ENCODE peak calls at places on chromosomes 6 and 20, in ten cellular contexts. N is substantia nigra; C is activated naive CD4-positive, alpha-beta T cell treated with anti-CD3 and anti-CD28 coated beads for 36 hours; Z is mesendoderm; W is HT1080; K is HCEC 1CT; L is stimulated activated CD8-positive, alpha-beta memory T cell treated with anti-CD3 and anti-CD28 coated beads, Interleukin-12 subunit alpha, Interleukin-12 subunit beta, amount 100 ng/mL, for 4 hours; H is kidney glomerular epithelial cell; D is psoas muscle; F is left lung. R is an unnamed sample.

GRCh38 chr6:34240329-34241248 is 3.9 kb downstream of the HMGA1 start:
- DNase-seq in N (no peak), C (no peak), Z (no peak), W (no peak), K (no peak), L (no peak), H (no peak), D (no peak), F (peak), R (no peak)

GRCh38 chr20:47396762-47397476 is 40.4 kb upstream of the ZMYND8 start:
- DNase-seq in N (no peak), C (no peak), Z (no peak), W (no peak), K (no peak), L (no peak), H (no peak), D (no peak), F (no peak), R (no peak)

GRCh38 chr20:17625246-17626051 is 55.6 kb downstream of the DSTN start:
- DNase-seq in N (no peak), C (no peak), Z (no peak), W (no peak), K (no peak), L (no peak), H (no peak), D (peak), F (peak), R (no peak)

GRCh38 chr6:3400162-3400561 is 56.7 kb downstream of the SLC22A23 start:
- DNase-seq in N (no peak), C (no peak), Z (no peak), W (no peak), K (no peak), L (no peak), H (no peak), D (no peak), F (no peak), R (no peak)

GRCh38 chr20:19026901-19027644 is 185.4 kb upstream of the SLC24A3 start:
- DNase-seq in N (no peak), C (no peak), Z (peak), W (no peak), K (no peak), L (no peak), H (no peak), D (no peak), F (no peak), R (no peak)

GRCh38 chr20:50367739-50368375 is 142.3 kb upstream of the PTPN1 start:
- DNase-seq in N (no peak), C (no peak), Z (no peak), W (no peak), K (no peak), L (no peak), H (no peak), D (no peak), F (no peak), R (no peak)

GRCh38 chr6:38115633-38116022 is 296.1 kb downstream of the ZFAND3 start:
- DNase-seq in N (no peak), C (no peak), Z (no peak), W (no peak), K (no peak), L (no peak), H (no peak), D (no peak), F (no peak), R (no peak)

GRCh38 chr6:114581293-114581692 is 238.5 kb upstream of the HS3ST5 start:
- DNase-seq in N (no peak), C (no peak), Z (no peak), W (no peak), K (no peak), L (no peak), H (no peak), D (no peak), F (no peak), R (no peak)

GRCh38 chr6:49264909-49265308 is 198.1 kb downstream of the MMUT start:
- DNase-seq in N (no peak), C (no peak), Z (no peak), W (no peak), K (no peak), L (no peak), H (no peak), D (no peak), F (peak), R (no peak)

GRCh38 chr6:138722425-138723371 is 50.9 kb upstream of the CCDC28A start:
- DNase-seq in N (no peak), C (no peak), Z (peak), W (peak), K (peak), L (no peak), H (no peak), D (no peak), F (no peak), R (no peak)

GRCh38 chr20:33984320-33984719 is 9.4 kb upstream of the RALY start:
- DNase-seq in N (no peak), C (no peak), Z (no peak), W (no peak), K (no peak), L (no peak), H (no peak), D (no peak), F (no peak), R (no peak)

GRCh38 chr20:37940161-37940560 is 37.2 kb downstream of the VSTM2L start:
- DNase-seq in N (no peak), C (no peak), Z (no peak), W (no peak), K (no peak), L (no peak), H (no peak), D (no peak), F (no peak), R (no peak)

GRCh38 chr20:34581341-34582189 is 23.0 kb downstream of the MAP1LC3A start:
- DNase-seq in N (no peak), C (peak), Z (peak), W (peak), K (no peak), L (no peak), H (peak), D (no peak), F (no peak), R (peak)

GRCh38 chr6:145077382-145077781 is 657.9 kb downstream of the EPM2A start:
- DNase-seq in N (no peak), C (no peak), Z (no peak), W (no peak), K (no peak), L (no peak), H (no peak), D (no peak), F (no peak), R (no peak)

GRCh38 chr6:143823463-143824006 is 19.6 kb upstream of the LTV1 start:
- DNase-seq in N (no peak), C (no peak), Z (no peak), W (peak), K (no peak), L (no peak), H (no peak), D (no peak), F (no peak), R (no peak)

GRCh38 chr6:130453230-130453629 is 87.4 kb downstream of the TMEM200A start:
- DNase-seq in N (no peak), C (no peak), Z (peak), W (peak), K (peak), L (no peak), H (no peak), D (no peak), F (no peak), R (no peak)

GRCh38 chr6:168302534-168302933 is 17.0 kb downstream of the DACT2 start:
- DNase-seq in N (no peak), C (no peak), Z (peak), W (no peak), K (no peak), L (no peak), H (peak), D (no peak), F (no peak), R (no peak)

GRCh38 chr6:72286911-72287311 is 335.0 kb upstream of the KCNQ5 start:
- DNase-seq in N (no peak), C (no peak), Z (no peak), W (peak), K (peak), L (no peak), H (peak), D (no peak), F (no peak), R (no peak)

GRCh38 chr6:136920858-136921520 is 1.1 kb upstream of the SLC35D3 start:
- DNase-seq in N (no peak), C (peak), Z (peak), W (no peak), K (no peak), L (no peak), H (no peak), D (no peak), F (no peak), R (peak)

GRCh38 chr6:57004292-57004691 is 42.2 kb upstream of the KIAA1586 start:
- DNase-seq in N (no peak), C (no peak), Z (no peak), W (no peak), K (no peak), L (no peak), H (no peak), D (no peak), F (peak), R (no peak)

GRCh38 chr6:17907467-17908229 is 79.8 kb downstream of the KIF13A start:
- DNase-seq in N (no peak), C (peak), Z (peak), W (peak), K (peak), L (no peak), H (peak), D (peak), F (no peak), R (no peak)

GRCh38 chr6:15090145-15090579 is 155.7 kb upstream of the JARID2 start:
- DNase-seq in N (no peak), C (no peak), Z (no peak), W (no peak), K (no peak), L (no peak), H (no peak), D (no peak), F (no peak), R (no peak)

GRCh38 chr6:50927816-50928215 is 109.1 kb downstream of the TFAP2B start:
- DNase-seq in N (no peak), C (no peak), Z (peak), W (peak), K (no peak), L (no peak), H (peak), D (no peak), F (no peak), R (no peak)

GRCh38 chr6:131255434-131255833 is 120.2 kb downstream of the AKAP7 start:
- DNase-seq in N (no peak), C (peak), Z (no peak), W (no peak), K (no peak), L (no peak), H (no peak), D (no peak), F (no peak), R (no peak)

GRCh38 chr6:45959534-45960195 is 56.0 kb downstream of the CLIC5 start:
- DNase-seq in N (no peak), C (no peak), Z (no peak), W (peak), K (no peak), L (no peak), H (peak), D (no peak), F (no peak), R (no peak)

GRCh38 chr20:12699374-12700228 is 309.2 kb upstream of the SPTLC3 start:
- DNase-seq in N (no peak), C (no peak), Z (no peak), W (no peak), K (no peak), L (no peak), H (no peak), D (no peak), F (no peak), R (no peak)

GRCh38 chr6:108944058-108944457 is 95.8 kb downstream of the ARMC2 start:
- DNase-seq in N (no peak), C (no peak), Z (no peak), W (no peak), K (no peak), L (no peak), H (no peak), D (no peak), F (no peak), R (no peak)

GRCh38 chr6:122170274-122170673 is 229.2 kb upstream of the HSF2 start:
- DNase-seq in N (no peak), C (no peak), Z (no peak), W (no peak), K (no peak), L (no peak), H (no peak), D (no peak), F (no peak), R (no peak)

GRCh38 chr6:147154454-147154853 is 49.8 kb upstream of the STXBP5 start:
- DNase-seq in N (no peak), C (no peak), Z (no peak), W (peak), K (peak), L (no peak), H (no peak), D (no peak), F (no peak), R (no peak)

GRCh38 chr6:144383336-144383735 is 98.2 kb downstream of the UTRN start:
- DNase-seq in N (no peak), C (no peak), Z (no peak), W (no peak), K (no peak), L (no peak), H (no peak), D (no peak), F (no peak), R (no peak)

GRCh38 chr20:62174870-62175624 is 7.8 kb upstream of the MTG2 start:
- DNase-seq in N (no peak), C (no peak), Z (no peak), W (no peak), K (no peak), L (no peak), H (no peak), D (no peak), F (peak), R (no peak)

GRCh38 chr6:44804016-44804415 is 416.5 kb downstream of the CDC5L start:
- DNase-seq in N (no peak), C (no peak), Z (no peak), W (no peak), K (no peak), L (no peak), H (no peak), D (no peak), F (no peak), R (no peak)